ENCODE peak calls at places on chromosomes 13 and 19, in four cellular contexts. D is IMR-90, B is K562, L is mesendoderm. R is an unnamed sample.
A peak's percentile ranks its signal among the peaks of the same experiment; 100 is the strongest.

GRCh38 chr13:80273717-80274116 is 67.2 kb downstream of the SPRY2 start:
- DNase-seq in L (no peak), B (no peak), D (no peak), R (no peak)

GRCh38 chr19:38401148-38401547 is 1.7 kb upstream of the FAM98C start:
- DNase-seq in B (no peak), D (peak; percentile 50), L (peak; percentile 77), R (peak; percentile 60)

GRCh38 chr13:19020988-19021387 is 160.6 kb downstream of the TUBA3C start:
- DNase-seq in L (no peak), B (no peak), D (no peak), R (no peak)

GRCh38 chr19:28614634-28615545 is 598.1 kb downstream of the UQCRFS1 start:
- DNase-seq in B (peak; percentile 43), L (no peak), D (no peak), R (no peak)

GRCh38 chr19:51980116-51980736 is 6.4 kb downstream of the ZNF350 start:
- DNase-seq in B (no peak), D (no peak), L (no peak), R (no peak)

GRCh38 chr19:35211545-35212230 is 16.9 kb downstream of the FAM187B start:
- DNase-seq in D (no peak), L (no peak), B (no peak), R (no peak)

GRCh38 chr13:44918323-44919102 is 70.8 kb downstream of the NUFIP1 start:
- DNase-seq in L (peak; percentile 98), D (peak; percentile 97), B (peak; percentile 73), R (peak; percentile 98)

GRCh38 chr19:48837081-48837524 is 812 bp upstream of the HSD17B14 start:
- DNase-seq in D (peak; percentile 78), B (no peak), L (peak; percentile 98), R (peak; percentile 92)

GRCh38 chr13:73579574-73580274 is 520.9 kb downstream of the KLF5 start:
- DNase-seq in D (no peak), B (no peak), L (no peak), R (no peak)

GRCh38 chr19:38290631-38291147 is 13.4 kb upstream of the C19orf33 start:
- DNase-seq in B (no peak), L (no peak), D (peak; percentile 98), R (peak; percentile 98)

GRCh38 chr13:46170268-46170667 is 11.7 kb downstream of the LCP1 start:
- DNase-seq in B (no peak), D (no peak), L (no peak), R (no peak)

GRCh38 chr19:50173144-50173543 is 10.1 kb upstream of the IZUMO2 start:
- DNase-seq in L (peak; percentile 78), B (no peak), D (no peak), R (no peak)

GRCh38 chr19:3162418-3163229 is 15.9 kb upstream of the S1PR4 start:
- DNase-seq in L (peak; percentile 51), D (no peak), B (peak; percentile 71), R (peak; percentile 56)

GRCh38 chr19:44723952-44724319 is 24.6 kb upstream of the BCL3 start:
- DNase-seq in L (peak; percentile 85), B (peak; percentile 83), D (peak; percentile 73), R (peak; percentile 87)

GRCh38 chr19:345320-345879 is 804 bp upstream of the MIER2 start:
- DNase-seq in B (no peak), L (no peak), D (no peak), R (peak; percentile 6)
- H3K9ac ChIP-seq in B (peak overlapping the region; percentile 88), L (peak overlapping the region; percentile 91), D (no peak overlapping the region), R (no peak overlapping the region)

DNA sequence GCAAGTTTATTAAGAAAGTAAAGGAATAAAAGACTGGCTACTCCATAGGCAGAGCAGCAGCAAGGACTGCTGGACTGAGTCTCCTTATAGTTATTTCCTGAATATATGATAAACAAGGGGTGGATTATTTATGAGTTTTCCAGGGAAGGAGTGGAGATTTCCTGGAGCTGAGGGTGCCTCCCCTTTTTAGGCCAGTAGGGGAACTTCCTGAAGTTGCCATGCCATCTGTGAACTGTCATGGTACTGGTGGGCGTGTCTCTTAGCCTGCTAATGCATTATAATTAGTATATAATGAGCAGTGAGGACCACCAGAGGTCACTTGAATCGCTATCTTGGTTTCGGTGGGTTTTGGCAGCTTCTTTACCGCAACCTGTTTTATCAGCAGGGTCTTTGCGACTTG is 13.5 kb downstream of the ZSCAN5A start:
- DNase-seq in L (peak; percentile 11), D (no peak), B (no peak), R (peak; percentile 20)
- H3K27ac ChIP-seq in L (no peak overlapping the region), D (no peak overlapping the region), B (no peak overlapping the region), R (no peak overlapping the region)

DNA sequence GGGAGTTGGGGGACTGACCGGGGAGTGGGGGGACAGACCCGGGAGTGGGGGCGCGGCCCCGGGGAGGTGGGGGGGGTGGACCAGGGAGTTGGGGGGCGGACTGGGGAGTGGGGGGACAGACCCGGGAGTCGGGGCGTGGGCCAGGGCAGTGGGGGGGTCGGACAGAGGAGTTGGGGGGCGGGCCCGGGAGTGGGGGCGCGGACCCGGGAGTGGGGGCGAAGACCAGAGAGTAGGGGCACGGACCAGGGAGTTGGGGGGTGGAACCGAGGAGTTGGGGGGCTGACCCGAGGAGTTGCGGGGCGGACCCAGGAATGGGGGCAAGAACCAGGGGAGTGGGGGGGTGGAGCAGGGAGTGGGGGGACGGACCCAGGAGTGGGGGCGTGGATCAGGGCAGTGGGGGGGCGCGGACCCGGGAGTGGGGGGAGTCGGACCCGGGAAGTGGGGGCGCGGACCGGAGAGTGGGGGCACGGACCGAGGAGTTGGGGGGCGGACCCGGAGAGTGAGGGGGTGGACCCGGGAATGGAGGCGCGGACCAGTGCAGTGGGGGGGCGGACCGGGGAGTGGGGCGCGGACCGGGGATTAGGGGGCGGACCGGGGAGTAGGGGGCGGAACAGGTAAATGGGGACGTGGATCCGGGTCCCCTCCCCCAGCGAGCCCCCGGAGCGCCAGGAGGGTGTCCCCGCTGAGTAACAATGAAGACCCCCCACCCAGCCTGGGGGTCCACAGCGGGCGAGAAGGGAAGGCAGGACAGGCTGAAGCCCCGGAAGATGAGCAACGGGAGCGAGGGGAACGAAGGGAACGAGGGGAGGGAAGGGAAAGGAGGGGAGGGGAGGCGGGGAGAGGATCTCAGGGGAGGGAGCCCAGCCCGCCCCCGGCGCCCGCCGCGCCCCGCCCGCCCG is 589 bp downstream of the R3HDM4 start:
- DNase-seq in B (peak; percentile 79), D (no peak), L (no peak), R (peak; percentile 24)
- H3K9ac ChIP-seq in B (peak overlapping the region; percentile 89), D (peak overlapping the region; percentile 100), L (peak overlapping the region; percentile 69), R (peak overlapping the region; percentile 93)

GRCh38 chr13:22064854-22065646 is 394.2 kb downstream of the FGF9 start:
- DNase-seq in L (peak; percentile 64), D (no peak), B (no peak), R (no peak)
- H3K27ac ChIP-seq in L (no peak overlapping the region), D (no peak overlapping the region), B (no peak overlapping the region), R (no peak overlapping the region)

GRCh38 chr19:5074418-5074817 is 105.5 kb downstream of the KDM4B start:
- DNase-seq in L (no peak), D (no peak), B (no peak), R (no peak)
- H3K9ac ChIP-seq in L (no peak overlapping the region), D (no peak overlapping the region), B (no peak overlapping the region), R (no peak overlapping the region)

DNA sequence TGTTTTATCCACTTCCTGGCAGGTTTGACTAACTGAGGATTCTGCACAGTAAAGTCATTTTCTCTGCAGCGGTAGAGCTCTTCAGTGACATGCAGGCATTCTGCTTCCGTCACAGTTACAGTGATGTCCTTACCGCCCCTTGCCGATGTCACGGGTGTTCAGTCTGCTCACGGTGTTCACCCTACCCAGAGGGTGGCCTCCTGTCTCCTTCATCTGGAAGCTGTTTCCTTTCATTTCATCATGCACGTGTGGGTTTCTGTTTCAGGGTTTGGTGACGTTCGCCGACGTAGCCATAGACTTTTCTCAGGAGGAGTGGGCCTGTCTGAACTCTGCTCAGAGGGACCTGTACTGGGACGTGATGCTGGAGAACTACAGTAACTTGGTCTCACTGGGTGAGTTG is 33.4 kb downstream of the ZNF331 start:
- DNase-seq in B (no peak), D (no peak), L (no peak), R (no peak)
- H3K27ac ChIP-seq in B (no peak overlapping the region), D (no peak overlapping the region), L (no peak overlapping the region), R (no peak overlapping the region)

GRCh38 chr13:110261166-110262081 is 45.5 kb downstream of the COL4A1 start:
- DNase-seq in D (no peak), L (peak; percentile 51), B (no peak), R (no peak)
- H3K9ac ChIP-seq in D (no peak overlapping the region), L (no peak overlapping the region), B (no peak overlapping the region), R (no peak overlapping the region)